ENCODE peak calls at places on chromosomes 3 and 15, in four cellular contexts. M is naive thymus-derived CD4-positive, alpha-beta T cell; B is stimulated activated CD4-positive, alpha-beta T cell treated with anti-CD3 and anti-CD28 coated beads, Interleukin-12 subunit alpha, Interleukin-12 subunit beta, amount 100 ng/mL, for 4 hours; S is A172. E is an unnamed sample.

GRCh38 chr3:13972679-13973379 is 93.0 kb upstream of the WNT7A start:
- DNase-seq in M (no peak), B (no peak), S (no peak), E (no peak)

GRCh38 chr15:59388670-59389069 is 16.0 kb upstream of the MYO1E start:
- DNase-seq in M (no peak), B (no peak), S (no peak), E (peak)

GRCh38 chr15:63703641-63704040 is 106.5 kb downstream of the FBXL22 start:
- DNase-seq in M (no peak), B (no peak), S (no peak), E (no peak)

GRCh38 chr15:70559223-70559823 is 204.0 kb downstream of the UACA start:
- DNase-seq in M (peak), B (peak), S (no peak), E (peak)

GRCh38 chr3:69712933-69713332 is 26.3 kb upstream of the MITF start:
- DNase-seq in M (no peak), B (no peak), S (no peak), E (no peak)

GRCh38 chr15:83107841-83108181 is 366 bp downstream of the TM6SF1 start:
- DNase-seq in M (no peak), B (no peak), S (no peak), E (no peak)

GRCh38 chr3:11060500-11061251 is 68.1 kb downstream of the SLC6A1 start:
- DNase-seq in M (peak), B (peak), S (peak), E (peak)

GRCh38 chr3:186057594-186057993 is 51.3 kb downstream of the ETV5 start:
- DNase-seq in M (no peak), B (no peak), S (peak), E (peak)

GRCh38 chr3:169623971-169624370 is 39.5 kb downstream of the MECOM start:
- DNase-seq in M (no peak), B (no peak), S (no peak), E (no peak)

GRCh38 chr3:52834871-52835501 is at the start of gene MUSTN1:
- DNase-seq in M (no peak), B (no peak), S (no peak), E (no peak)